ENCODE peak calls at places on chromosomes 11 and 22, in ten cellular contexts. D is adrenal gland, Y is nephron progenitor cell, N is GM06990, Q is A549, T is fibroblast of lung, H is neural crest cell, Z is esophagus squamous epithelium, S is WTC11, E is foreskin fibroblast. P is an unnamed sample.

GRCh38 chr22:29722151-29722550 is 2.3 kb downstream of the CABP7 start:
- DNase-seq in Q (no peak), D (peak), Z (no peak), H (no peak), N (no peak), T (no peak), Y (no peak), S (no peak), E (no peak), P (no peak)

GRCh38 chr11:75351541-75352416 is at the start of gene ARRB1:
- DNase-seq in Y (peak), D (peak), N (peak), T (peak), H (peak), E (peak), Z (no peak), Q (peak), S (peak), P (peak)

GRCh38 chr22:31142285-31142684 is 2.0 kb upstream of the PLA2G3 start:
- DNase-seq in T (no peak), E (no peak), Y (no peak), S (no peak), Q (no peak), H (no peak), Z (no peak), N (no peak), D (no peak), P (no peak)

GRCh38 chr22:42757475-42757874 is 36.8 kb upstream of the A4GALT start:
- DNase-seq in T (peak), S (peak), D (no peak), Z (no peak), Q (no peak), N (no peak), H (no peak), E (peak), Y (no peak), P (no peak)

GRCh38 chr11:73384871-73385692 is 8.9 kb downstream of the RELT start:
- DNase-seq in Y (no peak), Q (no peak), Z (peak), H (no peak), N (peak), D (peak), E (peak), S (no peak), T (no peak), P (no peak)

GRCh38 chr11:10594407-10594806 is 25.9 kb upstream of the LYVE1 start:
- DNase-seq in E (no peak), Y (no peak), Z (no peak), N (no peak), S (no peak), D (no peak), Q (no peak), H (no peak), T (no peak), P (no peak)

GRCh38 chr11:65301491-65302329 is 13.0 kb upstream of the CDC42EP2 start:
- DNase-seq in E (peak), S (peak), Z (no peak), T (peak), H (peak), D (no peak), Y (peak), N (no peak), Q (no peak), P (no peak)

GRCh38 chr11:97739892-97740782 is 1280.6 kb upstream of the CNTN5 start:
- DNase-seq in Z (no peak), Y (no peak), T (peak), D (no peak), H (no peak), Q (no peak), S (no peak), N (no peak), E (no peak), P (peak)

GRCh38 chr22:43541022-43541421 is 129.2 kb downstream of the MPPED1 start:
- DNase-seq in N (no peak), T (no peak), Y (no peak), S (no peak), Q (no peak), D (no peak), Z (no peak), E (no peak), H (no peak), P (no peak)

GRCh38 chr11:9535189-9535781 is 38.2 kb upstream of the WEE1 start:
- DNase-seq in Z (no peak), Q (peak), E (peak), S (peak), N (peak), H (peak), D (peak), T (peak), Y (peak), P (peak)

DNA sequence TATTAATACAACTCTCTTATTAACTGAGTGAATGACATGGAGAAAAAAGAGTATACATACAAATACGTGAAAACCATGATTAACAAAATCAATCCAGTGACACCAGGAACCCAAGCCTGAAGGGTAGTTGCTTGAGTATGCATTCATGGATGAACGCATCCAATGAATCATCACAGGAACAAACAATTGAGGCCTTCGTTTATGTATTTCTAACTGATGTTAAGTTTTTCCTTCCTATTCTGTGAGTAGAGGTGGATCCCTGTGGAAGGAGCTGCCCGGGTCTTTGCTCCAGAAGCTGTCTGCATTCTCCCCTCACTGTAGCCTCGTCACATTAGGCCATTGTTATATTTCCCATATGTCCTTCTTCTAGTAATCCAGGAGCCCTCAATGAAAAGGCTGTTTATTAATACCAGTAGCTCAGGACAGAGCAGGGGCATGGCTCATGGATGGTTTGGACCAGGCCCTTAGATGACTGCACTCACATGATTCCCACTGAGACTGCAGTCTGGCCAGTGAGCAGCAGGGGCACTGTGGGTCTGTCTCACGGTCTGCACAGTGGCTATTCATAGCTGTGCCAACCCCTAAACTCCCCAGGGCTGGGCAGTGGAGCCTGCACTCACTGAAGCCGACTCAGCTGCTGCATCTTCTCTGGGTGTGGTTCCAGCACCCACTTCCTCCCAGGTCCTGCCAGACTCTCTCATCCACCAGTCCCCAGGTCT is 128.1 kb upstream of the TOP3B start:
- DNase-seq in D (peak), T (peak), E (peak), S (peak), N (no peak), Y (peak), Z (peak), H (peak), Q (peak), P (peak)
- TF ChIP-seq CTCF in D (peak), T (peak), E (peak), S (peak), N (peak), Y (peak), Z (no peak), H (peak), Q (no peak), P (peak)

DNA sequence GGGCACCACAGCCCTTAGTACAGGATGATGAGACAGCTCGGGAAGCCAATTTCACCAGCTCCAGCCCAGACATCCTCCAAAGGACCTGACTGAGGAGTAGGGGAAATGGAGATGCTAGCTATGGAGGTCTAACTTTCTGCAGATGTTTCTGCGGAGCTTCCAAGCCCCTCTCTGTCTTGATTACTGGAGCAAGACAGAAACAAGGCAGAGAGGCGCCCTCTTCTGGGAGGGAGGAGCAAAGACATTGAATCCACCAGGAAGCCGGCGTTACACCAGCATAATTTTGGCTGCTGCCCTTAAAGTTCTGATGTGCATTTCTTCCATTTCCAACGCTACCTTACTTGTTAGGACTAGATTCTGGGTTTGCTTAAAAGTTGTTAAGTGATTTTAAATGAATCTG is 107.3 kb upstream of the HSD17B12 start:
- DNase-seq in Z (no peak), D (peak), H (peak), Q (peak), N (no peak), T (no peak), Y (peak), S (peak), E (peak), P (no peak)
- TF ChIP-seq CTCF in Z (peak), D (peak), H (peak), Q (peak), N (peak), T (peak), Y (peak), S (peak), E (peak), P (peak)

GRCh38 chr22:37046589-37046988 is 5.0 kb upstream of the KCTD17 start:
- DNase-seq in H (no peak), Q (no peak), S (no peak), Z (no peak), Y (no peak), D (no peak), T (no peak), E (no peak), N (no peak), P (no peak)

GRCh38 chr22:37045958-37046357 is 5.6 kb upstream of the KCTD17 start:
- DNase-seq in H (no peak), Y (no peak), T (peak), N (no peak), Z (no peak), S (no peak), E (peak), D (no peak), Q (peak), P (peak)

GRCh38 chr22:37044634-37045625 is 6.6 kb upstream of the KCTD17 start:
- DNase-seq in Q (no peak), N (no peak), E (no peak), Y (no peak), S (no peak), H (no peak), T (no peak), Z (no peak), D (no peak), P (no peak)

GRCh38 chr22:37043214-37043827 is 8.2 kb upstream of the KCTD17 start:
- DNase-seq in H (no peak), D (no peak), S (no peak), N (no peak), T (no peak), Z (no peak), E (peak), Y (no peak), Q (no peak), P (no peak)

GRCh38 chr22:37043828-37044538 is 7.6 kb upstream of the KCTD17 start:
- DNase-seq in S (peak), T (peak), D (peak), Q (peak), N (peak), H (peak), Z (no peak), Y (peak), E (peak), P (peak)
- TF ChIP-seq CTCF in S (no peak), T (peak), D (peak), Q (peak), N (peak), H (peak), Z (peak), Y (peak), E (peak), P (peak)

DNA sequence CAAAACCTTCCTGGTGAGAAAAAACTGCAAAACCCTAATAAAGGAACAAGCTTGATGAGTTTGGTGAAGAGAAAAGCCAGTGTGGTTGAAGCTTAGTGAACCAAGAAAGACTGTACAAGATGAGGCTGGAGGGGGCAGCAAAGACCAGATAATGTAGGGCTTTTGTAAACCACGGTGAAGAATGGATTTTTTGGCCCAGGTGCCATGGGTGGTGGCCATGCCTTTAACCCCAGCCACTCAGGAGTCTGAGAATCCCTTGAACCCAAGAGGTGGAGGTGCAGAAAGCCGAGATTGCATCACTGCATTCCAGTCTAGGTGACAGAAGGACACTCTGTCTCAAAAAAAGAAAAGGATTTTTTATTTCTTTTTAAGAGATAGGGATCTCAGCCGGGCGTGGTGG is 5.0 kb upstream of the ZDHHC5 start:
- DNase-seq in T (no peak), H (no peak), E (peak), Q (peak), S (no peak), N (no peak), D (no peak), Z (no peak), Y (no peak), P (no peak)
- TF ChIP-seq CTCF in T (no peak), H (no peak), E (no peak), Q (no peak), S (no peak), N (peak), D (no peak), Z (peak), Y (no peak), P (peak)

GRCh38 chr11:70169136-70169535 is 34.0 kb upstream of the FADD start:
- DNase-seq in S (no peak), Q (no peak), D (no peak), H (no peak), Z (no peak), E (no peak), N (no peak), Y (no peak), T (no peak), P (no peak)

GRCh38 chr11:70167120-70167519 is 36.0 kb upstream of the FADD start:
- DNase-seq in T (no peak), H (no peak), Z (no peak), Y (no peak), S (no peak), N (no peak), E (no peak), Q (no peak), D (no peak), P (no peak)

GRCh38 chr11:70168405-70168754 is 34.7 kb upstream of the FADD start:
- DNase-seq in Z (no peak), H (no peak), D (no peak), Y (no peak), Q (no peak), S (no peak), N (no peak), E (no peak), T (no peak), P (no peak)

GRCh38 chr11:70169632-70170031 is 33.5 kb upstream of the FADD start:
- DNase-seq in T (no peak), Q (no peak), Z (no peak), S (no peak), E (no peak), D (no peak), Y (no peak), N (no peak), H (no peak), P (no peak)

GRCh38 chr11:70167723-70168404 is 35.2 kb upstream of the FADD start:
- DNase-seq in D (no peak), Z (no peak), T (no peak), E (no peak), Y (no peak), H (no peak), Q (peak), N (no peak), S (no peak), P (no peak)
- TF ChIP-seq CTCF in D (no peak), Z (peak), T (no peak), E (no peak), Y (no peak), H (no peak), Q (no peak), N (no peak), S (no peak), P (no peak)

GRCh38 chr11:79160786-79161403 is 279.9 kb downstream of the TENM4 start:
- DNase-seq in S (no peak), Q (no peak), D (no peak), T (peak), H (no peak), N (no peak), E (peak), Y (peak), Z (no peak), P (no peak)
- TF ChIP-seq CTCF in S (peak), Q (no peak), D (no peak), T (peak), H (peak), N (peak), E (no peak), Y (peak), Z (peak), P (peak)

P was measured in HFFc6.